ENCODE peak calls at places on chromosomes 13 and 19, in five cellular contexts. G, W, D, K and V are unnamed samples.

GRCh38 chr13:53242015-53242414 is 213.4 kb downstream of the OLFM4 start:
- DNase-seq in D (no peak), G (no peak), W (no peak), K (no peak), V (no peak)

GRCh38 chr19:21256722-21257121 is 72.5 kb downstream of the ZNF708 start:
- DNase-seq in K (peak; percentile 48), G (no peak), D (peak; percentile 68), W (peak; percentile 25), V (no peak)

GRCh38 chr13:26011996-26012688 is 39.7 kb downstream of the SHISA2 start:
- DNase-seq in D (no peak), K (no peak), G (no peak), W (no peak), V (no peak)

GRCh38 chr13:110245421-110245899 is 61.5 kb downstream of the COL4A1 start:
- DNase-seq in W (no peak), D (no peak), K (no peak), G (no peak), V (no peak)

GRCh38 chr19:7926021-7926726 is at the start of gene CTXN1:
- DNase-seq in D (no peak), K (no peak), W (no peak), G (no peak), V (peak; percentile 89)

GRCh38 chr19:29665215-29665825 is at the start of gene PLEKHF1:
- DNase-seq in G (no peak), D (peak; percentile 39), W (no peak), K (peak; percentile 58), V (peak; percentile 91)

GRCh38 chr19:10895363-10895762 is 24.0 kb downstream of the CARM1 start:
- DNase-seq in G (no peak), W (no peak), D (no peak), K (no peak), V (no peak)

GRCh38 chr19:55526216-55527196 is 10.4 kb downstream of the SBK2 start:
- DNase-seq in W (no peak), K (peak; percentile 31), G (no peak), D (no peak), V (no peak)

GRCh38 chr19:1811942-1812425 is at the start of gene ATP8B3:
- DNase-seq in D (no peak), K (no peak), G (no peak), W (no peak), V (no peak)

GRCh38 chr19:35162471-35163326 is 8.2 kb downstream of the FXYD5 start:
- DNase-seq in G (no peak), D (no peak), W (no peak), K (no peak), V (no peak)

GRCh38 chr13:77056886-77057285 is 29.9 kb upstream of the FBXL3 start:
- DNase-seq in D (no peak), K (no peak), W (no peak), G (no peak), V (no peak)

GRCh38 chr13:97539651-97540230 is 105.8 kb downstream of the RAP2A start:
- DNase-seq in W (no peak), D (no peak), K (no peak), G (no peak), V (no peak)

GRCh38 chr19:56111601-56112312 is 9.3 kb downstream of the ZNF787 start:
- DNase-seq in K (peak; percentile 45), G (no peak), D (no peak), W (no peak), V (no peak)

DNA sequence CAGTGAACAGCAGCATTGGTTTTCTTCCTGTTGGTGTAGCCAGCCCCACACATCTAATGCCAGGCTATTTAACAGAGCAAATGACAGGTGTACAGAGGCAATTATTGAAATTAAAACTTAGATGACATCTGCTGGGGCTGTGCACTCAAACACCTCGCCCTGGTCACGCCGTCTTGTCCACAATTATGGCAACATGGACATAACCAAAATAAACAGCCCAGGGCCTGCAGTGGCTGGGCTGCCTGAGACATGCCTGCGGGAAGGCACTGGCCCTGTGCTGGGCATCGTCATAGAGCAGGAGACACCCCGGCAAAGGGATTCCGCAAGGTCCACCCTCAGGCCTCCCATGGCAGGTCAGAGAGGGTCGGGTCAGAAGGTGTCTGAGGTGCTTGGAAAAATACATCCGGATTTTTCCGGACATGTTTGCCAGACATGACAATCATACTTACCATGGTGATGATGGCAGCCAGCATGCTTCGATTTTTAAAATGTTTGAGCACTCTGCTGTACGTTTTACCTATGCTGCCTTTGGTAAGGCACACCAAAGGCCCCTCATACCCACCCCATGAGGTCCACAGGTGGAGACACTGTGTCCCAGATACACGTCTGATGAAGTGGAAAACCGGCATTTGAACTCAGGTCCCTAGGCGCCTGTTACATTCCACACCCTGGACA is 47.8 kb downstream of the TSHZ3 start:
- DNase-seq in G (no peak), W (no peak), D (no peak), K (no peak), V (no peak)
- TF ChIP-seq SUZ12 in G (no peak), W (no peak), D (no peak), K (no peak), V (no peak)

DNA sequence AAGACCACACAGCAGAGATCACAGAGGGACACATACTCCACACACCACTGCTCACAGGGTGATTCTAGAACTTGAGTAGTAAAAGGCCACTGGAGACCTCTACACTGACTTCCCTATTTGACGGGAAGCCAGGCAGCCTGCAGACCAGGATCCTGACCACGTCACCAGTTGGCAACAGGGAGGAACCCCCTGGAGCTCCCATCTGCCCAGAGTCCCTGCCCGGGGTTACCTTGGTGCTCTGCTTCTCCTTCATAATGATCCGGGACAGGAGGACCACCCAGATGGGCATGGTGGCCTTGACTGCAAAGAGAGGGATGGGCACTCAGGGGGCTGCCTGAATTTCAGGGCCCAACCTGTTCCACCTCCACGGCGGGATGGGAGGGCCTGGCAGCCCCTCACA is 932 bp downstream of the SLC35E1 start:
- DNase-seq in G (no peak), D (no peak), W (no peak), K (peak; percentile 10), V (no peak)
- TF ChIP-seq SUZ12 in G (no peak), D (no peak), W (no peak), K (no peak), V (no peak)

GRCh38 chr13:40520916-40521315 is 145.5 kb downstream of the FOXO1 start:
- DNase-seq in D (no peak), G (no peak), W (no peak), K (no peak), V (no peak)

GRCh38 chr13:40519637-40520036 is 146.8 kb downstream of the FOXO1 start:
- DNase-seq in K (no peak), G (no peak), D (no peak), W (no peak), V (peak; percentile 35)

GRCh38 chr13:40517486-40518311 is 148.7 kb downstream of the FOXO1 start:
- DNase-seq in D (no peak), G (peak; percentile 82), K (no peak), W (no peak), V (no peak)

GRCh38 chr13:40515702-40516101 is 150.7 kb downstream of the FOXO1 start:
- DNase-seq in K (no peak), W (no peak), D (no peak), G (no peak), V (no peak)

GRCh38 chr13:40518481-40518882 is 148.0 kb downstream of the FOXO1 start:
- DNase-seq in K (no peak), G (peak; percentile 60), W (no peak), D (no peak), V (no peak)
- TF ChIP-seq SUZ12 in K (no peak), G (no peak), W (no peak), D (no peak), V (no peak)

GRCh38 chr13:48778551-48779088 is 124.9 kb downstream of the CYSLTR2 start:
- DNase-seq in G (no peak), W (no peak), K (no peak), D (no peak), V (no peak)
- TF ChIP-seq SUZ12 in G (no peak), W (no peak), K (no peak), D (no peak), V (no peak)

GRCh38 chr13:32370805-32371204 is 55.5 kb downstream of the BRCA2 start:
- DNase-seq in W (no peak), K (no peak), D (no peak), G (no peak), V (no peak)
- TF ChIP-seq SUZ12 in W (no peak), K (no peak), D (no peak), G (no peak), V (no peak)

GRCh38 chr19:46412034-46412982 is 1.1 kb downstream of the CCDC8 start:
- DNase-seq in G (no peak), K (no peak), W (no peak), D (no peak), V (no peak)
- TF ChIP-seq SUZ12 in G (no peak), K (no peak), W (no peak), D (no peak), V (no peak)